ENCODE peak calls at places on chromosomes 4 and X, in seven cellular contexts. A is tibial artery, Y is fibroblast of pulmonary artery, J is right atrium auricular region, Q is AG04450, V is lower leg skin, D is Panc1. M is an unnamed sample.

GRCh38 chrX:132216806-132217202 is 2.4 kb downstream of the RAP2C start:
- DNase-seq in V (no peak), A (no peak), Q (no peak), D (no peak), Y (no peak), J (no peak), M (no peak)

GRCh38 chrX:154597221-154597620 is 12.3 kb downstream of the CTAG1A start:
- DNase-seq in Y (no peak), Q (no peak), J (no peak), V (peak; percentile 59), A (no peak), D (no peak), M (no peak)

GRCh38 chr4:128737098-128737513 is 72.4 kb upstream of the JADE1 start:
- DNase-seq in Y (peak; percentile 47), A (no peak), D (no peak), J (no peak), Q (no peak), V (no peak), M (no peak)

GRCh38 chrX:65871671-65872311 is 168.1 kb downstream of the VSIG4 start:
- DNase-seq in Y (peak; percentile 51), V (no peak), Q (no peak), D (no peak), J (no peak), A (no peak), M (no peak)

GRCh38 chr4:176778063-176778462 is 14.7 kb downstream of the VEGFC start:
- DNase-seq in A (no peak), J (no peak), D (no peak), V (no peak), Y (peak; percentile 83), Q (no peak), M (no peak)

GRCh38 chrX:111467896-111468295 is 43.5 kb upstream of the SERTM2 start:
- DNase-seq in J (no peak), Q (no peak), D (no peak), V (peak; percentile 83), A (peak; percentile 68), Y (no peak), M (no peak)

GRCh38 chr4:71570492-71570891 is 213.4 kb downstream of the GC start:
- DNase-seq in J (no peak), V (no peak), Q (no peak), D (no peak), A (no peak), Y (peak; percentile 65), M (no peak)

GRCh38 chr4:76594152-76594551 is 159.1 kb downstream of the SHROOM3 start:
- DNase-seq in Q (no peak), V (no peak), D (no peak), Y (no peak), J (no peak), A (no peak), M (no peak)

GRCh38 chr4:98113005-98113404 is 30.3 kb downstream of the STPG2 start:
- DNase-seq in J (no peak), A (no peak), Y (peak; percentile 42), V (no peak), D (no peak), Q (no peak), M (no peak)

GRCh38 chr4:88202443-88202842 is 44.0 kb upstream of the ABCG2 start:
- DNase-seq in Q (no peak), Y (no peak), V (no peak), J (no peak), A (no peak), D (no peak), M (no peak)

GRCh38 chrX:46444011-46444410 is 101.2 kb downstream of the ZNF674 start:
- DNase-seq in D (peak; percentile 5), J (no peak), Y (peak; percentile 71), Q (peak; percentile 39), V (no peak), A (no peak), M (peak; percentile 57)

GRCh38 chr4:25154594-25155265 is 5.5 kb downstream of the SEPSECS start:
- DNase-seq in J (no peak), Q (no peak), V (no peak), Y (no peak), A (no peak), D (no peak), M (no peak)

GRCh38 chrX:7133036-7133412 is 14.5 kb upstream of the STS start:
- DNase-seq in Q (no peak), J (no peak), Y (peak; percentile 41), V (no peak), D (no peak), A (no peak), M (no peak)

GRCh38 chr4:21652508-21653108 is 296.0 kb downstream of the KCNIP4 start:
- DNase-seq in V (no peak), A (no peak), Y (no peak), Q (no peak), J (no peak), D (no peak), M (no peak)

GRCh38 chr4:38368612-38369011 is 295.4 kb upstream of the KLF3 start:
- DNase-seq in D (no peak), Y (peak; percentile 66), V (no peak), J (no peak), A (no peak), Q (no peak), M (no peak)

GRCh38 chrX:100408643-100409315 is 1.3 kb downstream of the PCDH19 start:
- DNase-seq in D (no peak), J (no peak), A (no peak), V (no peak), Y (no peak), Q (no peak), M (no peak)

GRCh38 chrX:153238361-153238760 is 59.3 kb downstream of the MAGEA1 start:
- DNase-seq in Y (no peak), D (no peak), A (no peak), Q (no peak), V (no peak), J (no peak), M (no peak)

GRCh38 chr4:15004701-15005301 is 2.5 kb downstream of the CPEB2 start:
- DNase-seq in A (peak; percentile 96), D (no peak), V (peak; percentile 96), J (peak; percentile 86), Y (peak; percentile 75), Q (peak; percentile 3), M (no peak)

GRCh38 chr4:95638920-95639501 is 90.2 kb upstream of the UNC5C start:
- DNase-seq in A (no peak), J (no peak), V (no peak), D (no peak), Y (peak; percentile 75), Q (no peak), M (no peak)

GRCh38 chr4:150972592-150972991 is 42.5 kb downstream of the LRBA start:
- DNase-seq in V (no peak), A (no peak), D (no peak), J (no peak), Q (no peak), Y (peak; percentile 8), M (no peak)

GRCh38 chr4:13601848-13602247 is 25.7 kb downstream of the BOD1L1 start:
- DNase-seq in D (no peak), Y (no peak), J (no peak), V (no peak), Q (no peak), A (no peak), M (no peak)

GRCh38 chr4:174211611-174212044 is 71.8 kb downstream of the FBXO8 start:
- DNase-seq in D (no peak), Q (no peak), A (no peak), Y (no peak), V (no peak), J (no peak), M (no peak)

GRCh38 chr4:75457365-75457764 is 56.8 kb downstream of the RCHY1 start:
- DNase-seq in Y (no peak), V (no peak), D (no peak), Q (no peak), J (no peak), A (no peak), M (no peak)

GRCh38 chr4:107831140-107831539 is 6.4 kb downstream of the SGMS2 start:
- DNase-seq in V (no peak), Y (no peak), A (no peak), J (no peak), D (no peak), Q (no peak), M (no peak)

GRCh38 chr4:140176735-140177134 is 22.8 kb upstream of the MAML3 start:
- DNase-seq in J (no peak), A (no peak), D (no peak), V (no peak), Y (peak; percentile 38), Q (no peak), M (no peak)

GRCh38 chr4:67721770-67722597 is 21.0 kb upstream of the UBA6 start:
- DNase-seq in J (no peak), Q (no peak), Y (peak; percentile 35), V (no peak), A (no peak), D (no peak), M (no peak)

GRCh38 chrX:23031600-23031999 is 31.8 kb downstream of the DDX53 start:
- DNase-seq in D (no peak), V (no peak), Q (no peak), J (no peak), Y (no peak), A (no peak), M (no peak)

DNA sequence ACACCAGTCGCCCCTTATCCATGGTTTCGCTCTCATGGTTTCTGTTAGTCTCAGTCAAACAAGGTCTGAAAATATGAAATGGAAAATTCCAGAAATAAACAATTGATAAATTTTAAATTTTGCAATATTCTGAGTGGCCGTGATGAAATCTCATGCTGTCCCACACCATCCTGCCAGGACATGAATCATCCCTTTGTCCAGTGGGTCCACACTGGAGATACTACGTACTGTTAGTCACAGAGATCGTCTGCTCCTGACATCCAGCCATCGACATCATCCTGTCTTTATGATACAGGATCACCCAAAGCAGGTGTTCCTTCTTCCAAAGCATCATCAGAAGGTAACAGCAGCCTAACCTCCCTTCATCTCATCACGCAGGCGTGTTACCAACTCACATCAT is 76.5 kb upstream of the MSX1 start:
- DNase-seq in Q (no peak), Y (peak; percentile 35), J (no peak), A (no peak), V (peak; percentile 72), D (no peak), M (no peak)
- H3K4me3 ChIP-seq in Q (no peak overlapping the region), Y (no peak overlapping the region), J (no peak overlapping the region), A (no peak overlapping the region), V (no peak overlapping the region), D (no peak overlapping the region), M (no peak overlapping the region)

GRCh38 chr4:109972786-109973528 is 60.3 kb downstream of the EGF start:
- DNase-seq in A (no peak), Q (no peak), J (no peak), D (no peak), V (no peak), Y (no peak), M (no peak)
- TF ChIP-seq CTCF in A (no peak), Q (no peak), J (no peak), D (no peak), V (no peak), Y (no peak), M (no peak)

DNA sequence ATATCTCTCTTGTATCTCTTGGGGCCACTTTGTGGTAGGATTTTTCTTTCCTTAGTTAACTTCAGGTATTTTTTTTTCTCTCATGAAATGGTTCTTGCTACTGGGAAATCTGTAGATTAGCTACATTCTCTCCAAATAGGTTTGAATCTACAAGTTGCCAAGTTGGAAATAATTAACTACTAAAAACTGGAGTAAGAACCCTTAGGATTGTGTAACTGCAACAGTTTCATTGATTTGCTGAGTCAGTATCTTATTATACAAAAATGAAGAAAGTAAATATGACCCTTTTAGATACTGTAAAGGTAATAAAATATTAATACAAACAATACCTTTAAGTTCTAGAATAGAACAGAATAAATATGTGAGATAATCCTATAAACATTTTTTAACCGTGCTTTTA is 327.9 kb downstream of the CXXC4 start:
- DNase-seq in A (no peak), J (no peak), V (no peak), Y (no peak), Q (no peak), D (no peak), M (no peak)
- H3K4me3 ChIP-seq in A (no peak overlapping the region), J (no peak overlapping the region), V (no peak overlapping the region), Y (no peak overlapping the region), Q (no peak overlapping the region), D (no peak overlapping the region), M (no peak overlapping the region)

GRCh38 chrX:69501433-69501832 is 2.7 kb upstream of the NALF2 start:
- DNase-seq in Q (no peak), V (no peak), Y (peak; percentile 12), J (no peak), D (no peak), A (no peak), M (no peak)
- TF ChIP-seq CTCF in Q (no peak), V (no peak), Y (no peak), J (no peak), D (no peak), A (no peak), M (no peak)

M was measured in AG04449.